ENCODE peak calls at places on chromosomes 2 and 18, in six cellular contexts. J is M059J; E is NAMALWA; P is activated CD4-positive, alpha-beta T cell treated with anti-CD3 and anti-CD28 coated beads for 36 hours; H is mesendoderm; S is EL. N is an unnamed sample.

GRCh38 chr2:15169326-15170038 is 391.7 kb downstream of the NBAS start:
- DNase-seq in J (peak), E (no peak), P (no peak), H (peak), S (peak), N (no peak)

GRCh38 chr18:49609416-49610284 is 47.8 kb downstream of the LIPG start:
- DNase-seq in J (peak), E (no peak), P (no peak), H (no peak), S (peak), N (no peak)

GRCh38 chr2:107663632-107664031 is 163.1 kb upstream of the RGPD4 start:
- DNase-seq in J (no peak), E (no peak), P (no peak), H (no peak), S (no peak), N (no peak)

GRCh38 chr18:63131106-63131943 is 188.2 kb downstream of the BCL2 start:
- DNase-seq in J (peak), E (peak), P (peak), H (peak), S (peak), N (peak)

GRCh38 chr18:14075196-14075595 is 57.0 kb downstream of the ZNF519 start:
- DNase-seq in J (no peak), E (peak), P (no peak), H (peak), S (no peak), N (no peak)

GRCh38 chr2:175605989-175606841 is 395.9 kb downstream of the LNPK start:
- DNase-seq in J (no peak), E (no peak), P (no peak), H (no peak), S (peak), N (no peak)

GRCh38 chr18:63152791-63153190 is 166.8 kb downstream of the BCL2 start:
- DNase-seq in J (no peak), E (no peak), P (peak), H (no peak), S (no peak), N (no peak)

GRCh38 chr18:31649894-31650719 is 34.3 kb downstream of the B4GALT6 start:
- DNase-seq in J (no peak), E (no peak), P (no peak), H (no peak), S (no peak), N (no peak)

GRCh38 chr2:48059975-48060374 is 153.7 kb upstream of the FBXO11 start:
- DNase-seq in J (no peak), E (no peak), P (no peak), H (peak), S (no peak), N (no peak)

GRCh38 chr2:26494199-26494598 is 16.3 kb upstream of the OTOF start:
- DNase-seq in J (no peak), E (no peak), P (no peak), H (no peak), S (no peak), N (no peak)

GRCh38 chr2:26883971-26884370 is 36.0 kb downstream of the DPYSL5 start:
- DNase-seq in J (no peak), E (no peak), P (no peak), H (no peak), S (no peak), N (no peak)

GRCh38 chr18:33581816-33582215 is 3.8 kb downstream of the ASXL3 start:
- DNase-seq in J (no peak), E (no peak), P (no peak), H (no peak), S (no peak), N (no peak)

N was measured in KBM-7.